ENCODE peak calls at places on chromosomes 16 and 17, in nine cellular contexts. Y is CD4-positive, CD25-positive, alpha-beta regulatory T cell; W is hepatocyte; E is HCT116; D is fibroblast of the aortic adventitia; H is cardiac muscle cell; O is tibial nerve; U is ascending aorta; A is fibroblast of pulmonary artery. S is an unnamed sample.

GRCh38 chr16:71933913-71934696 is 38.8 kb downstream of the IST1 start:
- DNase-seq in H (no peak), A (no peak), W (peak; percentile 32), D (peak; percentile 39), E (no peak), O (no peak), U (no peak), Y (no peak), S (peak; percentile 64)

GRCh38 chr16:84643180-84643583 is 5.1 kb upstream of the KLHL36 start:
- DNase-seq in H (peak; percentile 92), A (peak; percentile 93), D (peak; percentile 97), Y (no peak), O (peak; percentile 81), W (peak; percentile 66), E (no peak), U (peak; percentile 41), S (no peak)

GRCh38 chr16:56202036-56202435 is 10.7 kb downstream of the GNAO1 start:
- DNase-seq in D (no peak), W (no peak), O (no peak), A (no peak), U (no peak), H (no peak), Y (peak; percentile 5), E (no peak), S (no peak)

GRCh38 chr17:60526726-60527125 is 684 bp upstream of the APPBP2 start:
- DNase-seq in O (no peak), A (peak; percentile 35), U (no peak), E (no peak), D (peak; percentile 52), H (peak; percentile 44), Y (no peak), W (no peak), S (no peak)

GRCh38 chr17:34499576-34499975 is 79.8 kb upstream of the TMEM132E start:
- DNase-seq in Y (no peak), U (no peak), W (peak; percentile 74), D (peak; percentile 34), E (no peak), O (no peak), H (peak; percentile 29), A (peak; percentile 34), S (no peak)

GRCh38 chr17:14745541-14745940 is 444.7 kb downstream of the HS3ST3B1 start:
- DNase-seq in A (peak; percentile 52), H (peak; percentile 52), Y (no peak), U (no peak), E (no peak), O (no peak), D (peak; percentile 19), W (no peak), S (no peak)

GRCh38 chr17:35041390-35041789 is 22.1 kb downstream of the RFFL start:
- DNase-seq in H (no peak), Y (no peak), O (no peak), W (no peak), E (no peak), A (no peak), U (no peak), D (no peak), S (no peak)

GRCh38 chr17:81635973-81636504 is 873 bp downstream of the NPLOC4 start:
- DNase-seq in E (no peak), W (no peak), O (no peak), D (no peak), A (no peak), U (no peak), Y (no peak), H (no peak), S (no peak)

GRCh38 chr17:8964801-8965393 is 610 bp downstream of the PIK3R5 start:
- DNase-seq in A (no peak), U (no peak), H (no peak), D (no peak), W (no peak), E (no peak), O (no peak), Y (peak; percentile 59), S (no peak)

GRCh38 chr17:19390951-19391350 is 4.0 kb upstream of the MFAP4 start:
- DNase-seq in Y (no peak), H (no peak), O (no peak), E (no peak), U (no peak), W (no peak), D (no peak), A (no peak), S (no peak)

GRCh38 chr16:84514874-84515835 is 10.7 kb upstream of the MEAK7 start:
- DNase-seq in O (no peak), H (no peak), U (no peak), A (no peak), W (peak; percentile 45), D (no peak), Y (peak; percentile 84), E (no peak), S (peak; percentile 58)

GRCh38 chr16:35909351-35909954 is 2450.0 kb downstream of the TP53TG3F start:
- DNase-seq in Y (no peak), O (no peak), U (no peak), D (no peak), W (no peak), H (no peak), A (no peak), E (no peak), S (no peak)

GRCh38 chr16:71585318-71585703 is 8.4 kb upstream of the TAT start:
- DNase-seq in H (no peak), E (no peak), A (no peak), O (no peak), W (no peak), D (no peak), U (no peak), Y (no peak), S (no peak)

GRCh38 chr17:46964315-46965265 is 14.5 kb downstream of the RPRML start:
- DNase-seq in D (peak; percentile 40), A (peak; percentile 57), E (no peak), O (no peak), W (no peak), Y (no peak), H (peak; percentile 54), U (no peak), S (no peak)

GRCh38 chr17:2852729-2853110 is 56.5 kb downstream of the RAP1GAP2 start:
- DNase-seq in E (no peak), W (no peak), O (no peak), A (no peak), D (no peak), U (no peak), H (no peak), Y (no peak), S (no peak)

GRCh38 chr17:68865584-68865983 is 89.6 kb downstream of the ABCA8 start:
- DNase-seq in O (no peak), D (no peak), W (no peak), H (no peak), A (no peak), Y (no peak), U (no peak), E (no peak), S (no peak)

GRCh38 chr17:10316986-10317834 is 55.6 kb downstream of the MYH13 start:
- DNase-seq in U (no peak), O (peak; percentile 78), Y (no peak), H (peak; percentile 78), A (peak; percentile 53), D (peak; percentile 54), W (peak; percentile 72), E (peak; percentile 31), S (peak; percentile 48)

GRCh38 chr17:63293310-63293709 is 152.8 kb downstream of the CYB561 start:
- DNase-seq in D (peak; percentile 77), H (peak; percentile 66), U (no peak), O (no peak), E (no peak), Y (no peak), W (no peak), A (peak; percentile 68), S (no peak)

GRCh38 chr17:79930077-79930785 is 91.0 kb upstream of the CBX4 start:
- DNase-seq in H (peak; percentile 19), O (no peak), A (no peak), U (no peak), Y (no peak), W (no peak), E (no peak), D (peak; percentile 17), S (peak; percentile 69)
- H3K4me3 ChIP-seq in H (peak overlapping the region; percentile 28), O (peak overlapping the region; percentile 23), A (peak overlapping the region; percentile 25), U (peak overlapping the region; percentile 5), Y (no peak overlapping the region), W (peak overlapping the region; percentile 66), E (no peak overlapping the region), D (peak overlapping the region; percentile 45), S (peak overlapping the region; percentile 53)

DNA sequence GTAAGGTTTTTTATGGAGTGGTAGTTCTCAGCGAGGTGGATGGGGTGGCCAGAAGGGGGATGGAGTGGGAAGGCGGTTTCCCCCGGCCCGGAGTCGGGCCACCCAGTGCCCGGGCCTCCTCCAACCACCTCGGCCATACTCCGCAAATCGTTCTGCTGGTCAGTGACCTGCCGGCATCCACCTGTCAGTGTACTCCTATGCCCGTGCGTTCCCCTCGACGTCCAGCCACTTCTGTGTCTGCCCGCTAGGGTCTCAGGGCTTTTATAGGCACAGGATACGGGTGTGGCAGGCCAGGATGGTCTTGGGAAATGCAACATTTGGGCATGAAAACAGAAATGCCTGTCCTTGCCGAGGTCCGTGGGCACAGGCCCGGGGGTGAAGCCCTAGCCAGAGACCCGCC is 19.3 kb upstream of the ASGR2 start:
- DNase-seq in A (no peak), O (no peak), W (no peak), E (no peak), Y (no peak), H (no peak), U (no peak), D (no peak), S (no peak)
- H3K4me3 ChIP-seq in A (no peak overlapping the region), O (no peak overlapping the region), W (no peak overlapping the region), E (no peak overlapping the region), Y (no peak overlapping the region), H (no peak overlapping the region), U (no peak overlapping the region), D (no peak overlapping the region), S (no peak overlapping the region)

GRCh38 chr17:56597495-56597990 is 4.0 kb downstream of the NOG start:
- DNase-seq in O (no peak), Y (no peak), E (no peak), H (no peak), D (no peak), W (peak; percentile 64), A (no peak), U (no peak), S (no peak)
- H3K4me3 ChIP-seq in O (peak overlapping the region; percentile 22), Y (peak overlapping the region; percentile 55), E (no peak overlapping the region), H (peak overlapping the region; percentile 67), D (no peak overlapping the region), W (peak overlapping the region; percentile 27), A (no peak overlapping the region), U (peak overlapping the region; percentile 46), S (no peak overlapping the region)

GRCh38 chr16:85751665-85752501 is 987 bp upstream of the C16orf74 start:
- DNase-seq in W (no peak), A (peak; percentile 37), H (no peak), O (no peak), Y (no peak), U (no peak), D (no peak), E (no peak), S (no peak)

GRCh38 chr16:85746431-85747227 is 4.3 kb downstream of the C16orf74 start:
- DNase-seq in D (peak; percentile 71), H (no peak), E (peak; percentile 89), A (peak; percentile 37), W (no peak), Y (no peak), O (no peak), U (no peak), S (no peak)

GRCh38 chr16:85750827-85751641 is at the start of gene C16orf74:
- DNase-seq in E (no peak), A (peak; percentile 52), Y (no peak), H (peak; percentile 65), D (peak; percentile 41), W (peak; percentile 80), U (no peak), O (no peak), S (no peak)

GRCh38 chr16:85750021-85750826 is 672 bp downstream of the C16orf74 start:
- DNase-seq in E (no peak), A (peak; percentile 55), U (no peak), O (no peak), Y (no peak), D (peak; percentile 47), H (peak; percentile 70), W (peak; percentile 60), S (peak; percentile 79)

GRCh38 chr16:85749686-85750020 is 1.2 kb downstream of the C16orf74 start:
- DNase-seq in Y (no peak), E (no peak), A (no peak), H (no peak), W (no peak), O (no peak), U (no peak), D (no peak), S (peak; percentile 58)
- H3K4me3 ChIP-seq in Y (no peak overlapping the region), E (peak overlapping the region; percentile 69), A (peak overlapping the region; percentile 61), H (peak overlapping the region; percentile 51), W (no peak overlapping the region), O (peak overlapping the region; percentile 50), U (no peak overlapping the region), D (peak overlapping the region; percentile 69), S (peak overlapping the region; percentile 63)

S was measured in WERI-Rb-1.